ENCODE peak calls at places on chromosome 4, in five cellular contexts. O is GM23248; J is tibial artery; K is effector memory CD4-positive, alpha-beta T cell; Y is CD4-positive, alpha-beta memory T cell. M is an unnamed sample.

GRCh38 chr4:64158648-64159326 is 250.5 kb downstream of the TECRL start:
- DNase-seq in O (peak; percentile 65), J (no peak), K (no peak), Y (peak; percentile 11), M (peak; percentile 56)

GRCh38 chr4:89586864-89587263 is 250.1 kb downstream of the SNCA start:
- DNase-seq in O (peak; percentile 36), J (no peak), K (no peak), Y (no peak), M (no peak)

GRCh38 chr4:1991596-1992434 is 17.0 kb downstream of the NELFA start:
- DNase-seq in O (no peak), J (no peak), K (no peak), Y (no peak), M (no peak)

GRCh38 chr4:82784615-82785247 is 13.9 kb downstream of the SCD5 start:
- DNase-seq in O (peak; percentile 87), J (no peak), K (no peak), Y (no peak), M (no peak)

GRCh38 chr4:151117371-151117962 is 18.0 kb downstream of the RPS3A start:
- DNase-seq in O (peak; percentile 80), J (no peak), K (no peak), Y (peak; percentile 44), M (peak; percentile 40)

GRCh38 chr4:55549888-55550287 is 3.2 kb upstream of the CLOCK start:
- DNase-seq in O (peak; percentile 86), J (no peak), K (no peak), Y (no peak), M (no peak)

GRCh38 chr4:116323606-116324005 is 761.8 kb downstream of the TRAM1L1 start:
- DNase-seq in O (no peak), J (no peak), K (no peak), Y (no peak), M (no peak)

GRCh38 chr4:128468485-128468989 is 180.9 kb upstream of the PGRMC2 start:
- DNase-seq in O (peak; percentile 98), J (peak; percentile 83), K (no peak), Y (no peak), M (peak; percentile 67)

GRCh38 chr4:23401572-23401971 is 488.3 kb downstream of the PPARGC1A start:
- DNase-seq in O (no peak), J (no peak), K (no peak), Y (no peak), M (no peak)

GRCh38 chr4:152500798-152501434 is 35.0 kb downstream of the FBXW7 start:
- DNase-seq in O (peak; percentile 82), J (no peak), K (peak; percentile 7), Y (peak; percentile 80), M (peak; percentile 63)

GRCh38 chr4:137688651-137689050 is 156.4 kb upstream of the PCDH18 start:
- DNase-seq in O (no peak), J (no peak), K (no peak), Y (no peak), M (no peak)

GRCh38 chr4:189396435-189396834 is 544.2 kb upstream of the FRG1 start:
- DNase-seq in O (no peak), J (no peak), K (no peak), Y (no peak), M (no peak)

GRCh38 chr4:186227221-186227620 is at the start of gene KLKB1:
- DNase-seq in O (no peak), J (no peak), K (no peak), Y (no peak), M (no peak)

GRCh38 chr4:113436360-113436759 is 325.2 kb downstream of the CAMK2D start:
- DNase-seq in O (peak; percentile 85), J (no peak), K (no peak), Y (no peak), M (no peak)

GRCh38 chr4:145042601-145043000 is 55.4 kb downstream of the ANAPC10 start:
- DNase-seq in O (no peak), J (no peak), K (no peak), Y (no peak), M (no peak)

GRCh38 chr4:84939111-84939510 is 27.4 kb downstream of the WDFY3 start:
- DNase-seq in O (no peak), J (no peak), K (no peak), Y (no peak), M (no peak)
- H3K27ac ChIP-seq in O (peak overlapping the region; percentile 51), J (peak overlapping the region; percentile 48), K (no peak overlapping the region), Y (no peak overlapping the region), M (no peak overlapping the region)

DNA sequence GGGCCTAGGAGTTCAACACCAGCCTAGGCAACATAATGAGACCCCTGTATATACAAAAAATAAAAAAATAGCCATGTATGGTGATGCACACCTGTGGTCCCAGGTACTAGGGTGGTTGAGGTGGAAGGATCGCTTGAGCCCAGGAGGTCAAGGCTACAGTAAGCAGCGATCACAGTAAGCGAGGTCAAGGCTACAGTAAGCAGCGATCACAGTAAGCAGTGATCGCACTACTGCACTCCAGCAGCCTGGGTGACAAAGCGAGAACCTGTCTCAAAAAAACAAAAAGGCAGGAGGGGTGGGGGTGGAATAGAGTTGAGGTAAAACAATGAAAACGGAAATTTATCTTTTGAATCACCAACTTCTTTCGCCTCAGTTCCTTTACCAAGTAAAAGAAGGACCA is 29.4 kb downstream of the TBCK start:
- DNase-seq in O (no peak), J (no peak), K (no peak), Y (no peak), M (no peak)
- H3K27ac ChIP-seq in O (peak overlapping the region; percentile 81), J (no peak overlapping the region), K (no peak overlapping the region), Y (no peak overlapping the region), M (no peak overlapping the region)

GRCh38 chr4:76234679-76235044 is 16.9 kb upstream of the FAM47E start:
- DNase-seq in O (no peak), J (no peak), K (no peak), Y (no peak), M (no peak)

GRCh38 chr4:76233967-76234678 is 17.4 kb upstream of the FAM47E start:
- DNase-seq in O (no peak), J (no peak), K (no peak), Y (no peak), M (peak; percentile 52)

GRCh38 chr4:76233534-76233933 is 18.0 kb upstream of the FAM47E start:
- DNase-seq in O (no peak), J (no peak), K (no peak), Y (no peak), M (no peak)

GRCh38 chr4:76235915-76236314 is 15.6 kb upstream of the FAM47E start:
- DNase-seq in O (no peak), J (no peak), K (no peak), Y (no peak), M (no peak)

DNA sequence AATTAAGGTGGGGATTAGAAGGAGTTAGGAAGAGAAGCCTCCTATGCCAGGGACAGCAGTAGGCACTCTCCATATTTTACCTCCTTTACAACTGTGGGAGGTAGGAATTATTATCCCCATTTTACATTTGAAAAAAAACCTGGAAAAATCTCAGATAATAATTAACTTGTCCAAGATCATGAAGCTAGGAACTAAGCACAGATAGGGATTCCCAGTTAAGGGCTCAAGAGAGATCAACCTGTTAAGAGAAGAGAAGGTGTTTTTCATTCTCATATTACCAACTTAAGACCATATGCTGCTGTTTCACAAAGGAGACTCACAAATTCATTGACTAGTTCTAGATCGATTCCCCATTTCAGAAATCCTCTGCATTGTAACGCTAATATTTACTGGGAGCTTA is 16.1 kb upstream of the FAM47E start:
- DNase-seq in O (no peak), J (no peak), K (no peak), Y (no peak), M (no peak)
- H3K27ac ChIP-seq in O (no peak overlapping the region), J (no peak overlapping the region), K (no peak overlapping the region), Y (no peak overlapping the region), M (no peak overlapping the region)

DNA sequence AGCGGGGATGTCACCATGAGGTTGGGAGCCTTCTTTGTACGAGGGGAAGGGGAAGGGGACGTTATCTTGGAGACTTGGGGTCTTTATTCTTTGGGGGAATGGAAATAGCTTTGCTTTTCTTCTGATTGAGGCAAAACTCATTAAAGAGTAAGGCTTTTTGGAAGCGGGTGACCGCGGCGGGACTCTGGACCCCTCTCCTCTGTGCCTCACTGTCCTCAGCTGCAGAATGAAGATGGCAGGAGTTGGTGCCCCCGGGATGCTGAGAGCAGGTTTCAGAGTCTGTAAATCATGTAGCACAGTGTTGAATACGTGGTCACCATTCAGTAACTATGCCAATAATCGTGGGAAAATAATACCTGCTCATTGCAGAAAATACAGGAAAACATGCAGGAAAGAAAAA is 32.1 kb downstream of the HTT-AS start:
- DNase-seq in O (no peak), J (no peak), K (no peak), Y (no peak), M (no peak)
- H3K27ac ChIP-seq in O (peak overlapping the region; percentile 63), J (peak overlapping the region; percentile 64), K (no peak overlapping the region), Y (no peak overlapping the region), M (peak overlapping the region; percentile 97)

GRCh38 chr4:80740375-80740774 is 290.1 kb upstream of the BMP3 start:
- DNase-seq in O (no peak), J (no peak), K (no peak), Y (no peak), M (no peak)
- H3K27ac ChIP-seq in O (no peak overlapping the region), J (no peak overlapping the region), K (no peak overlapping the region), Y (no peak overlapping the region), M (no peak overlapping the region)

GRCh38 chr4:147863111-147863747 is 131.3 kb downstream of the ARHGAP10 start:
- DNase-seq in O (no peak), J (no peak), K (no peak), Y (no peak), M (no peak)
- H3K27ac ChIP-seq in O (no peak overlapping the region), J (peak overlapping the region; percentile 75), K (no peak overlapping the region), Y (no peak overlapping the region), M (no peak overlapping the region)

DNA sequence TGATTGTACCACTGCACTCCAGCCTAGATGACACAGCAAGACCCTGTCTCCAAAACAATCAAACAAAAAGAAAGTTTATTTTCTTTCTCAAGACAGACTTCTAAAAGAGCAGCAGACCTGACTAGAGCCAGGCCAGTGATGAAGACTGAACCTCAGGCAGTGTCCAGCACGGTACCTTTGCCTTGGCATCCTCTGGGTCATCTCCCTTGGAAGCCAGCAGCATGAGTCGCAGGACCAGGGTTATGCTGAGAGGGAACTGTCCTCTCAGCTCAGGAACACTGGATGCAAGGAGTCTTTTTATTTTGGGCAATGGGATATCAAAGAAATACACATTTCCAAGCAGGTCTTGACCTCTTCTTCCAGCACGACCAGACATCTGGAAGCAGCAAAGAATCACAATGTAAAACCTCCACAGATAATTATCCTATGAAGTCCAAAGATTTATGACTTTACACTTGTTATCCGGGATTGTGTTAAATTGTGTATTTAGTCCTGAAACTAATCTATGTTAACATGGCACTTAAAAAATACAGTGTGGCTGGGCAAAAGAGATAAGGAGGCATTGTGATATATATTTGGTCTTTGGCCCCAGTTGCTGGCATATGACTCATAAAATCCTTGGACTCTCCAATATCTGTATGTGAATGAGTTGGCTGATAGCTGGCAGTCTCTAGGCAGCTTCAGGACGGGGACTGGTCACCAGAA is 66.0 kb upstream of the DDX60 start:
- DNase-seq in O (peak; percentile 28), J (no peak), K (no peak), Y (no peak), M (no peak)
- H3K27ac ChIP-seq in O (no peak overlapping the region), J (no peak overlapping the region), K (no peak overlapping the region), Y (no peak overlapping the region), M (no peak overlapping the region)

GRCh38 chr4:183074288-183074990 is 24.6 kb upstream of the WWC2 start:
- DNase-seq in O (peak; percentile 53), J (no peak), K (no peak), Y (no peak), M (no peak)
- H3K27ac ChIP-seq in O (no peak overlapping the region), J (no peak overlapping the region), K (no peak overlapping the region), Y (no peak overlapping the region), M (no peak overlapping the region)